ENCODE peak calls at places on chromosomes 2 and 18, in five cellular contexts. C is bronchial epithelial cell, U is brain microvascular endothelial cell, D is NB4, A is fibroblast of pulmonary artery. F is an unnamed sample.

GRCh38 chr18:57002627-57003026 is 144.3 kb upstream of the BOD1L2 start:
- DNase-seq in C (no peak), U (no peak), D (no peak), A (no peak), F (no peak)

GRCh38 chr2:175233135-175233719 is 51.7 kb upstream of the ATP5MC3 start:
- DNase-seq in C (peak), U (peak), D (peak), A (peak), F (peak)

GRCh38 chr2:216344958-216345315 is 27.3 kb downstream of the MARCHF4 start:
- DNase-seq in C (no peak), U (no peak), D (no peak), A (peak), F (no peak)

GRCh38 chr18:62211323-62211828 is 24.3 kb downstream of the RELCH start:
- DNase-seq in C (no peak), U (no peak), D (no peak), A (no peak), F (no peak)

GRCh38 chr2:222835142-222835822 is 25.6 kb upstream of the ACSL3 start:
- DNase-seq in C (peak), U (no peak), D (no peak), A (no peak), F (peak)

GRCh38 chr2:39202639-39203369 is 41.0 kb downstream of the CDKL4 start:
- DNase-seq in C (peak), U (peak), D (peak), A (peak), F (no peak)

GRCh38 chr2:221571108-221571390 is 1.1 kb downstream of the EPHA4 start:
- DNase-seq in C (peak), U (peak), D (no peak), A (peak), F (no peak)

GRCh38 chr2:220701115-220701514 is 871.0 kb downstream of the EPHA4 start:
- DNase-seq in C (peak), U (peak), D (no peak), A (no peak), F (no peak)

GRCh38 chr2:36507408-36507812 is 90.6 kb downstream of the FEZ2 start:
- DNase-seq in C (peak), U (peak), D (peak), A (peak), F (peak)

GRCh38 chr18:69435000-69435399 is 34.3 kb downstream of the DOK6 start:
- DNase-seq in C (no peak), U (no peak), D (no peak), A (no peak), F (no peak)

GRCh38 chr18:34659579-34660517 is 50.2 kb upstream of the DTNA start:
- DNase-seq in C (peak), U (peak), D (peak), A (peak), F (peak)

GRCh38 chr2:123098618-123099017 is 926.5 kb upstream of the CNTNAP5 start:
- DNase-seq in C (no peak), U (no peak), D (no peak), A (no peak), F (no peak)

GRCh38 chr2:241063093-241063551 is 39.0 kb downstream of the MTERF4 start:
- DNase-seq in C (no peak), U (no peak), D (no peak), A (no peak), F (no peak)

GRCh38 chr2:8581048-8581561 is 100.8 kb upstream of the ID2 start:
- DNase-seq in C (no peak), U (no peak), D (no peak), A (no peak), F (no peak)

GRCh38 chr2:85724731-85725181 is 29.0 kb upstream of the ATOH8 start:
- DNase-seq in C (no peak), U (no peak), D (no peak), A (no peak), F (no peak)

GRCh38 chr18:29160123-29160522 is 983.2 kb upstream of the CDH2 start:
- DNase-seq in C (no peak), U (no peak), D (no peak), A (no peak), F (no peak)

GRCh38 chr2:201259216-201259615 is 1.1 kb upstream of the CASP8 start:
- DNase-seq in C (no peak), U (no peak), D (peak), A (no peak), F (no peak)

GRCh38 chr2:201261911-201262310 is 1.6 kb downstream of the CASP8 start:
- DNase-seq in C (no peak), U (no peak), D (peak), A (no peak), F (no peak)

GRCh38 chr2:201258666-201258999 is 1.7 kb upstream of the CASP8 start:
- DNase-seq in C (no peak), U (no peak), D (peak), A (no peak), F (no peak)

GRCh38 chr2:201261471-201261870 is 1.1 kb downstream of the CASP8 start:
- DNase-seq in C (no peak), U (no peak), D (peak), A (no peak), F (no peak)

GRCh38 chr2:201260302-201260800 is at the start of gene CASP8:
- DNase-seq in C (peak), U (peak), D (peak), A (peak), F (peak)
- H3K4me3 ChIP-seq in C (no peak), U (peak), D (peak), A (peak), F (no peak)

GRCh38 chr2:130819226-130819914 is 17.3 kb upstream of the ARHGEF4 start:
- DNase-seq in C (no peak), U (no peak), D (no peak), A (no peak), F (no peak)
- TF ChIP-seq CTCF in C (no peak), U (no peak), D (no peak), A (no peak), F (no peak)

GRCh38 chr2:42361728-42362298 is 796 bp upstream of the COX7A2L start:
- DNase-seq in C (no peak), U (no peak), D (no peak), A (no peak), F (no peak)

GRCh38 chr2:42359894-42360483 is 1.0 kb downstream of the COX7A2L start:
- DNase-seq in C (peak), U (no peak), D (peak), A (peak), F (peak)

GRCh38 chr2:42360890-42361727 is at the start of gene COX7A2L:
- DNase-seq in C (peak), U (peak), D (peak), A (peak), F (peak)

GRCh38 chr2:42360493-42360889 is 526 bp downstream of the COX7A2L start:
- DNase-seq in C (no peak), U (no peak), D (peak), A (no peak), F (no peak)

DNA sequence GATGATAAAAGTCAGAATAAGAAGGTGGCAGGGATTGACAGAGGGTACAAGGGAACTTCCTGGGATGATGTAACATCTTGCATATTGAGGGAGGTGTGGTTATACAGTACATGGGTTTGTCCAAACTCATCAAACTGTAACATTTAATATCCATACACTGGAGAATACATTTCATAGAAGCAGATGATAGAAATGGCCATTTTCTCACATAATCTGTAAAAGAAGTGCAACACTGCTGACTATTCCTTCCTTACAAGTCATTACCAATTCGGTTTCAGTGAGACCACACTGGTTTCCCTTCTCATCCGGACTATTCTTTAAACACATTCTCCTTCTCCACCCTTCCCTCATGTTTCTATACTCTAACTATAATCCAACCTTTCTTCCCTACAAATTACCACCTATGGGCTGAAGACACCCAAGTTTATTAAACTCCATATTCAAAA is 1.7 kb downstream of the COX7A2L start:
- DNase-seq in C (peak), U (no peak), D (peak), A (no peak), F (no peak)
- H3K4me3 ChIP-seq in C (peak), U (peak), D (peak), A (peak), F (peak)

GRCh38 chr2:111618953-111619902 is 264.8 kb downstream of the ANAPC1 start:
- DNase-seq in C (no peak), U (no peak), D (peak), A (peak), F (peak)
- TF ChIP-seq CTCF in C (no peak), U (peak), D (peak), A (peak), F (no peak)

DNA sequence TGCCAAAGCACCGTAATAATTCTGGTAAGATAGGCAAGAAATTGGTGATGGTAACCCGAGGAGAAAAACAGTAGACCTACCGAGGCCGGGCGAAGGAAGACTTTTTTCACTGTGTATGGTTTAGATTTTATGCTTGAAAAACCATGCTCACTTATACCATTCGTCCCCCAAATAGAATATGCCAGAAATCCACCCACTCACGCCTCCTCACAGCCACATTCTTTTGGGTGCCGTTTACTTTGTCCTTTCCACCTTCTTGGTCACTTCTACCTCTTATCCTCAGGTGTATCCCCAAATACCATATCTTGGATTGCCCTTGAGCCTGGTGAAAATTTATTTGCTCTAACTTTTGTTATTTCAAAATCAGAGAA is 8.1 kb downstream of the GATA6 start:
- DNase-seq in C (no peak), U (no peak), D (no peak), A (peak), F (peak)
- H3K4me3 ChIP-seq in C (no peak), U (no peak), D (no peak), A (peak), F (no peak)

GRCh38 chr18:67672142-67672541 is 155.6 kb upstream of the DSEL start:
- DNase-seq in C (peak), U (peak), D (no peak), A (no peak), F (peak)

GRCh38 chr18:67672719-67673118 is 156.2 kb upstream of the DSEL start:
- DNase-seq in C (no peak), U (no peak), D (no peak), A (no peak), F (no peak)

GRCh38 chr18:67682516-67682915 is 166.0 kb upstream of the DSEL start:
- DNase-seq in C (no peak), U (no peak), D (no peak), A (no peak), F (no peak)

DNA sequence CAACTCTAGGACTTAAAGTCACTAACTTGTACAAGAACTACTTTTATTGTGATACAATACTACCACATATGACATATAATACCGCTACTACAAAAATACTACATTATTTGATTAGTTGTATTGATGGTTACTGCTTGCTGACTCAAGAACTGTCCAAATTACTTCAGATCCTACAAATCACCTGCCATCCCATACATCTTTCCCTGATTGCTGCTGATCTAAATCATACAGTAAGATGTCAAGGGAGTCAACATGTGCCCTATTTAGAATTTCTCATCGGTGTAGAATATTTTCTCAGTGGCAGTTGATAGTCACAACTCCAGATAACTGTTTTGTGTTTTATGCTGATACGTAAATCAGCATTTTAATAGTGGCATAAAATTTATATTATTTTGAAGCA is 161.0 kb upstream of the DSEL start:
- DNase-seq in C (no peak), U (no peak), D (no peak), A (no peak), F (no peak)
- TF ChIP-seq CTCF in C (no peak), U (no peak), D (no peak), A (no peak), F (no peak)

DNA sequence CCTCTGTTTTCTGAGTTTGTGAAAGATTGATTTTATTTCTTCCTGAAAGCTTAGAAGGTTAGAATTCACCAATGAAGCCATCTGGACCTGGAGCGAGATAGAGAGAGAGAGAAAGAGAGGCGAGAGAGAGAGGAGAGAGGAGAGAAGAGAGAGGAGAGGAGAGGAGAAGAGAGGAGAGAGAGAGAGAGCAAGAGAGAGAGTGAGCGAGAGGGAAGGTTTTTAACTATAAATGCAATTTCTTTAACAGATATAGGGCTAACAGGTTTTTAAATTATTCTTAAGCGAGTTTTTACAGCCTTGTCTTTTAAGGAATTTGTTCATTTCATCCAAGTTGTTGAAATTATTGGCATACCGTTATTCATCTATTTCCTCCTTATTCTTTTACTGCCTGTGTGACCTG is 56.0 kb downstream of the BABAM2 start:
- DNase-seq in C (no peak), U (no peak), D (peak), A (no peak), F (peak)
- H3K4me3 ChIP-seq in C (no peak), U (no peak), D (peak), A (no peak), F (no peak)

GRCh38 chr2:106116248-106116647 is 77.9 kb downstream of the UXS1 start:
- DNase-seq in C (no peak), U (no peak), D (no peak), A (no peak), F (no peak)
- TF ChIP-seq CTCF in C (no peak), U (no peak), D (no peak), A (no peak), F (no peak)

GRCh38 chr2:233213011-233213410 is 38.5 kb upstream of the ATG16L1 start:
- DNase-seq in C (peak), U (no peak), D (no peak), A (no peak), F (no peak)

GRCh38 chr2:233210843-233211600 is 40.5 kb upstream of the ATG16L1 start:
- DNase-seq in C (peak), U (peak), D (no peak), A (peak), F (peak)

GRCh38 chr2:233209117-233209977 is 42.1 kb upstream of the ATG16L1 start:
- DNase-seq in C (peak), U (no peak), D (no peak), A (peak), F (peak)

GRCh38 chr2:233208382-233209116 is 42.9 kb upstream of the ATG16L1 start:
- DNase-seq in C (peak), U (no peak), D (no peak), A (no peak), F (no peak)

GRCh38 chr2:233209978-233210680 is 41.3 kb upstream of the ATG16L1 start:
- DNase-seq in C (peak), U (peak), D (no peak), A (no peak), F (no peak)
- H3K4me3 ChIP-seq in C (no peak), U (no peak), D (no peak), A (no peak), F (no peak)

GRCh38 chr18:70781860-70782453 is 493.1 kb downstream of the SOCS6 start:
- DNase-seq in C (peak), U (peak), D (peak), A (peak), F (peak)
- TF ChIP-seq CTCF in C (peak), U (peak), D (peak), A (peak), F (peak)